ENCODE peak calls at places on chromosomes 13 and 19, in four cellular contexts. S is tibial nerve, G is GM23248, Z is small intestine. V is an unnamed sample.

GRCh38 chr19:13212759-13213330 is 62.6 kb downstream of the IER2 start:
- DNase-seq in S (no peak), G (peak; percentile 64), Z (peak; percentile 81), V (peak; percentile 60)

GRCh38 chr19:53868892-53869804 is 1.5 kb downstream of the MYADM start:
- DNase-seq in S (peak; percentile 71), G (peak; percentile 93), Z (peak; percentile 77), V (no peak)

GRCh38 chr19:8396563-8397203 is 6.5 kb downstream of the RAB11B start:
- DNase-seq in S (no peak), G (peak; percentile 77), Z (peak; percentile 52), V (peak; percentile 52)

GRCh38 chr13:111203742-111204386 is 88.8 kb downstream of the ARHGEF7 start:
- DNase-seq in S (no peak), G (no peak), Z (no peak), V (no peak)

GRCh38 chr13:108777421-108778420 is 148.3 kb downstream of the MYO16 start:
- DNase-seq in S (no peak), G (no peak), Z (no peak), V (peak; percentile 41)

GRCh38 chr19:54248016-54248601 is 5.5 kb upstream of the LILRA6 start:
- DNase-seq in S (no peak), G (peak; percentile 37), Z (no peak), V (no peak)

GRCh38 chr19:33133438-33134031 is 1.6 kb downstream of the WDR88 start:
- DNase-seq in S (no peak), G (no peak), Z (no peak), V (no peak)

GRCh38 chr13:91017031-91017668 is 330.3 kb upstream of the MIR17HG start:
- DNase-seq in S (no peak), G (peak; percentile 52), Z (peak; percentile 29), V (peak; percentile 9)

GRCh38 chr13:34153428-34154180 is 335.7 kb downstream of the RFC3 start:
- DNase-seq in S (no peak), G (no peak), Z (no peak), V (no peak)

GRCh38 chr13:110109140-110109783 is 197.7 kb downstream of the COL4A1 start:
- DNase-seq in S (no peak), G (no peak), Z (no peak), V (no peak)

GRCh38 chr13:82480415-82480814 is 1401.9 kb downstream of the SLITRK1 start:
- DNase-seq in S (no peak), G (peak; percentile 4), Z (no peak), V (no peak)

GRCh38 chr19:41657157-41657556 is 30.3 kb upstream of the CEACAM4 start:
- DNase-seq in S (no peak), G (no peak), Z (no peak), V (no peak)

GRCh38 chr19:4911314-4911713 is 2.0 kb downstream of the UHRF1 start:
- DNase-seq in S (no peak), G (peak; percentile 59), Z (no peak), V (no peak)

GRCh38 chr13:26476111-26476743 is 81.3 kb upstream of the WASF3 start:
- DNase-seq in S (no peak), G (peak; percentile 75), Z (no peak), V (no peak)

GRCh38 chr19:43778651-43779050 is 2.1 kb downstream of the KCNN4 start:
- DNase-seq in S (no peak), G (no peak), Z (no peak), V (no peak)

GRCh38 chr19:50359432-50359818 is 6.0 kb downstream of the NAPSA start:
- DNase-seq in S (no peak), G (no peak), Z (no peak), V (no peak)

GRCh38 chr13:71316964-71317363 is 550.0 kb downstream of the DACH1 start:
- DNase-seq in S (no peak), G (no peak), Z (peak; percentile 14), V (no peak)

GRCh38 chr19:44738603-44739585 is 9.6 kb upstream of the BCL3 start:
- DNase-seq in S (no peak), G (peak; percentile 53), Z (peak; percentile 27), V (no peak)

GRCh38 chr19:16365300-16365996 is 40.8 kb downstream of the KLF2 start:
- DNase-seq in S (no peak), G (no peak), Z (peak; percentile 71), V (no peak)

GRCh38 chr19:10871711-10872550 is 578 bp downstream of the CARM1 start:
- DNase-seq in S (no peak), G (peak; percentile 62), Z (peak; percentile 33), V (no peak)

GRCh38 chr19:5718032-5718578 is 1.8 kb downstream of the LONP1 start:
- DNase-seq in S (no peak), G (peak; percentile 81), Z (no peak), V (no peak)

GRCh38 chr19:4596033-4596904 is 36.8 kb upstream of the SEMA6B start:
- DNase-seq in S (no peak), G (no peak), Z (no peak), V (no peak)

GRCh38 chr13:51152713-51153112 is 41.6 kb upstream of the C13orf42 start:
- DNase-seq in S (no peak), G (peak; percentile 14), Z (no peak), V (no peak)

GRCh38 chr19:39970424-39970673 is 616 bp upstream of the PSMC4 start:
- DNase-seq in S (no peak), G (no peak), Z (no peak), V (no peak)

GRCh38 chr19:16688084-16688483 is 27.1 kb downstream of the TMEM38A start:
- DNase-seq in S (no peak), G (no peak), Z (no peak), V (no peak)

GRCh38 chr19:51090471-51090870 is 7.8 kb upstream of the KLK14 start:
- DNase-seq in S (no peak), G (no peak), Z (no peak), V (no peak)

GRCh38 chr13:33279898-33280549 is 5.5 kb downstream of the STARD13 start:
- DNase-seq in S (no peak), G (peak; percentile 87), Z (no peak), V (no peak)

GRCh38 chr19:8204961-8205360 is 4.2 kb upstream of the CERS4 start:
- DNase-seq in S (no peak), G (no peak), Z (no peak), V (no peak)

GRCh38 chr13:76397413-76397812 is 488.8 kb downstream of the KCTD12 start:
- DNase-seq in S (no peak), G (no peak), Z (no peak), V (no peak)

GRCh38 chr13:28714651-28715050 is 4.1 kb downstream of the SLC46A3 start:
- DNase-seq in S (no peak), G (no peak), Z (no peak), V (no peak)

GRCh38 chr13:23715762-23716235 is 145.6 kb downstream of the TNFRSF19 start:
- DNase-seq in S (no peak), G (peak; percentile 13), Z (no peak), V (peak; percentile 31)

GRCh38 chr13:27194895-27195764 is 23.5 kb upstream of the USP12 start:
- DNase-seq in S (no peak), G (peak; percentile 96), Z (peak; percentile 80), V (no peak)

GRCh38 chr19:19416280-19416679 is 10.8 kb downstream of the GATAD2A start:
- DNase-seq in S (no peak), G (peak; percentile 26), Z (no peak), V (no peak)

GRCh38 chr13:35378939-35379338 is 97.5 kb downstream of the MAB21L1 start:
- DNase-seq in S (no peak), G (peak; percentile 26), Z (no peak), V (no peak)

GRCh38 chr19:1748115-1748702 is 5.1 kb upstream of the ONECUT3 start:
- DNase-seq in S (no peak), G (no peak), Z (peak; percentile 73), V (no peak)

GRCh38 chr19:6065685-6066365 is 44.5 kb downstream of the RFX2 start:
- DNase-seq in S (no peak), G (peak; percentile 85), Z (peak; percentile 73), V (no peak)

GRCh38 chr13:51564252-51564651 is 20.0 kb upstream of the WDFY2 start:
- DNase-seq in S (no peak), G (no peak), Z (no peak), V (no peak)

GRCh38 chr19:22144394-22144793 is 52.4 kb downstream of the ZNF676 start:
- DNase-seq in S (no peak), G (peak; percentile 7), Z (no peak), V (peak; percentile 0)

GRCh38 chr13:25069236-25069635 is 26.7 kb upstream of the PABPC3 start:
- DNase-seq in S (no peak), G (no peak), Z (no peak), V (no peak)
- H3K27ac ChIP-seq in S (no peak overlapping the region), G (no peak overlapping the region), Z (no peak overlapping the region), V (no peak overlapping the region)

GRCh38 chr13:99896712-99897440 is 74.7 kb downstream of the ZIC5 start:
- DNase-seq in S (no peak), G (no peak), Z (no peak), V (no peak)
- H3K27me3 ChIP-seq in S (peaks cover 76% of the 10 kb centered on the region), G (peaks cover 71% of the 10 kb centered on the region), Z (no peaks in the 10 kb centered on the region), V (peaks cover 6% of the 10 kb centered on the region)

DNA sequence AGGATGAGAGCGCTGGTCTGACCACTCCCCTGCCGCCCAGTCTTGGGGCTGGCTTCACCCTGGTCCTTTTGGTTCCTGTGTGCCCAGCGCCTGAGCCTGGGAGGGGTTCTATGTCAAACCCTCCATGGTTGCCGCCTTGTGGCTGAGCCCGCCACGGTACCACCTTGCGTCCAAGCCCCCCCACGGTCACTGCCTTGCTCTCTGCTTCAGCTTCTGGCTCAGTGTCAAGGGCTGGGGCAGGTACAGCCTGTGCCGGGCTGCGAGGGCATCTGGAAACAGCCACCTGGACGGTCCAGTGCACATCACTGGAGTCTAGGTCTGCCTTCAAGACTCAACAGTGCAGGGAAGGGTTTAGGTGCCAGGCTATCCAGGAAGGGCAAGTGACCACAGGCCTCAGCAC is 14.3 kb upstream of the GALP start:
- DNase-seq in S (no peak), G (no peak), Z (no peak), V (no peak)
- H3K4me3 ChIP-seq in S (no peak overlapping the region), G (no peak overlapping the region), Z (no peak overlapping the region), V (no peak overlapping the region)

DNA sequence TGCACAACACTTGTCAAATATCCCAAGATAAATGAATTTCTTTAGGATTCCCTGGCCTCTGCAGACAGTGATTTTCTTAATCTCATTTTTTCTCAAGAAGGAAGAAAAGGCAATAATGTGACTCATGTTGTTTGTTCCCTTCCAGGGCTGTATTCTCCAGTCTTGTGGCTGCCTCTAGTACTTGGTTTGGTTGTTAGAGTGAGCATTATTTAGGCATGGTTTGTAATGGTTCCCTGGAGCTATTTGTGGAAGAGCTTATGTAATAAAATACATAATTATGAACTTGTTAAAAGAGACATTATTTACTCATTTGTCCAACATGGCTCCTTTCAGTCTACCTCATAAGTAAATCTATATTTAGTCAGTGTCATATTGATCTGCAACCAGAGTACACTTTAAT is 270.4 kb downstream of the DCT start:
- DNase-seq in S (no peak), G (peak; percentile 9), Z (no peak), V (no peak)
- H3K27ac ChIP-seq in S (no peak overlapping the region), G (no peak overlapping the region), Z (no peak overlapping the region), V (no peak overlapping the region)